ENCODE peak calls at places on chromosome 20, in ten cellular contexts. One of them, this sample, is unnamed.

GRCh38 chr20:14142171-14142570 is 146.9 kb downstream of the MACROD2 start:
- DNase-seq in fibroblast of mammary gland: peak
- DNase-seq in left ventricle myocardium inferior: no peak
- DNase-seq in adrenal gland: peak
- DNase-seq in fibroblast of the aortic adventitia: peak
- DNase-seq in fibroblast of lung: peak
- DNase-seq in WERI-Rb-1: peak
- DNase-seq in ovary: peak
- DNase-seq in mammary epithelial cell: peak
- DNase-seq in mucosa of descending colon: no peak
- DNase-seq in this sample: peak

GRCh38 chr20:45798935-45799642 is 7.3 kb downstream of the DNTTIP1 start:
- DNase-seq in fibroblast of mammary gland: peak
- DNase-seq in left ventricle myocardium inferior: no peak
- DNase-seq in adrenal gland: peak
- DNase-seq in fibroblast of the aortic adventitia: peak
- DNase-seq in fibroblast of lung: no peak
- DNase-seq in WERI-Rb-1: peak
- DNase-seq in ovary: peak
- DNase-seq in mammary epithelial cell: peak
- DNase-seq in mucosa of descending colon: no peak
- DNase-seq in this sample: peak

GRCh38 chr20:22431419-22431818 is 153.0 kb downstream of the FOXA2 start:
- DNase-seq in fibroblast of mammary gland: no peak
- DNase-seq in left ventricle myocardium inferior: no peak
- DNase-seq in adrenal gland: no peak
- DNase-seq in fibroblast of the aortic adventitia: no peak
- DNase-seq in fibroblast of lung: no peak
- DNase-seq in WERI-Rb-1: no peak
- DNase-seq in ovary: no peak
- DNase-seq in mammary epithelial cell: no peak
- DNase-seq in mucosa of descending colon: no peak
- DNase-seq in this sample: no peak

GRCh38 chr20:22805219-22805618 is 220.8 kb upstream of the FOXA2 start:
- DNase-seq in fibroblast of mammary gland: peak
- DNase-seq in left ventricle myocardium inferior: peak
- DNase-seq in adrenal gland: peak
- DNase-seq in fibroblast of the aortic adventitia: peak
- DNase-seq in fibroblast of lung: peak
- DNase-seq in WERI-Rb-1: no peak
- DNase-seq in ovary: no peak
- DNase-seq in mammary epithelial cell: peak
- DNase-seq in mucosa of descending colon: no peak
- DNase-seq in this sample: peak

GRCh38 chr20:41183391-41183790 is 46.0 kb downstream of the PLCG1 start:
- DNase-seq in fibroblast of mammary gland: no peak
- DNase-seq in left ventricle myocardium inferior: no peak
- DNase-seq in adrenal gland: no peak
- DNase-seq in fibroblast of the aortic adventitia: no peak
- DNase-seq in fibroblast of lung: no peak
- DNase-seq in WERI-Rb-1: no peak
- DNase-seq in ovary: no peak
- DNase-seq in mammary epithelial cell: no peak
- DNase-seq in mucosa of descending colon: no peak
- DNase-seq in this sample: no peak

GRCh38 chr20:21521596-21522478 is 8.0 kb upstream of the NKX2-2 start:
- DNase-seq in fibroblast of mammary gland: no peak
- DNase-seq in left ventricle myocardium inferior: no peak
- DNase-seq in adrenal gland: no peak
- DNase-seq in fibroblast of the aortic adventitia: no peak
- DNase-seq in fibroblast of lung: no peak
- DNase-seq in WERI-Rb-1: no peak
- DNase-seq in ovary: no peak
- DNase-seq in mammary epithelial cell: no peak
- DNase-seq in mucosa of descending colon: no peak
- DNase-seq in this sample: no peak

GRCh38 chr20:24767623-24768100 is 181.4 kb upstream of the CST7 start:
- DNase-seq in fibroblast of mammary gland: no peak
- DNase-seq in left ventricle myocardium inferior: no peak
- DNase-seq in adrenal gland: no peak
- DNase-seq in fibroblast of the aortic adventitia: no peak
- DNase-seq in fibroblast of lung: no peak
- DNase-seq in WERI-Rb-1: no peak
- DNase-seq in ovary: no peak
- DNase-seq in mammary epithelial cell: no peak
- DNase-seq in mucosa of descending colon: no peak
- DNase-seq in this sample: no peak

GRCh38 chr20:10660661-10661060 is 13.1 kb downstream of the JAG1 start:
- DNase-seq in fibroblast of mammary gland: no peak
- DNase-seq in left ventricle myocardium inferior: no peak
- DNase-seq in adrenal gland: peak
- DNase-seq in fibroblast of the aortic adventitia: no peak
- DNase-seq in fibroblast of lung: no peak
- DNase-seq in WERI-Rb-1: no peak
- DNase-seq in ovary: no peak
- DNase-seq in mammary epithelial cell: peak
- DNase-seq in mucosa of descending colon: no peak
- DNase-seq in this sample: no peak

GRCh38 chr20:41245086-41245707 is 72.3 kb downstream of the ZHX3 start:
- DNase-seq in fibroblast of mammary gland: peak
- DNase-seq in left ventricle myocardium inferior: no peak
- DNase-seq in adrenal gland: no peak
- DNase-seq in fibroblast of the aortic adventitia: peak
- DNase-seq in fibroblast of lung: peak
- DNase-seq in WERI-Rb-1: no peak
- DNase-seq in ovary: no peak
- DNase-seq in mammary epithelial cell: no peak
- DNase-seq in mucosa of descending colon: no peak
- DNase-seq in this sample: peak

GRCh38 chr20:37590938-37591490 is 63.3 kb upstream of the BLCAP start:
- DNase-seq in fibroblast of mammary gland: no peak
- DNase-seq in left ventricle myocardium inferior: no peak
- DNase-seq in adrenal gland: no peak
- DNase-seq in fibroblast of the aortic adventitia: no peak
- DNase-seq in fibroblast of lung: no peak
- DNase-seq in WERI-Rb-1: no peak
- DNase-seq in ovary: no peak
- DNase-seq in mammary epithelial cell: no peak
- DNase-seq in mucosa of descending colon: no peak
- DNase-seq in this sample: no peak

GRCh38 chr20:44711237-44711636 is 3.9 kb upstream of the CCN5 start:
- DNase-seq in fibroblast of mammary gland: peak
- DNase-seq in left ventricle myocardium inferior: peak
- DNase-seq in adrenal gland: no peak
- DNase-seq in fibroblast of the aortic adventitia: no peak
- DNase-seq in fibroblast of lung: no peak
- DNase-seq in WERI-Rb-1: no peak
- DNase-seq in ovary: no peak
- DNase-seq in mammary epithelial cell: no peak
- DNase-seq in mucosa of descending colon: no peak
- DNase-seq in this sample: no peak

GRCh38 chr20:44706371-44707258 is 8.6 kb upstream of the CCN5 start:
- DNase-seq in fibroblast of mammary gland: peak
- DNase-seq in left ventricle myocardium inferior: peak
- DNase-seq in adrenal gland: peak
- DNase-seq in fibroblast of the aortic adventitia: peak
- DNase-seq in fibroblast of lung: peak
- DNase-seq in WERI-Rb-1: no peak
- DNase-seq in ovary: no peak
- DNase-seq in mammary epithelial cell: peak
- DNase-seq in mucosa of descending colon: no peak
- DNase-seq in this sample: no peak

GRCh38 chr20:44709380-44709779 is 5.8 kb upstream of the CCN5 start:
- DNase-seq in fibroblast of mammary gland: no peak
- DNase-seq in left ventricle myocardium inferior: no peak
- DNase-seq in adrenal gland: no peak
- DNase-seq in fibroblast of the aortic adventitia: no peak
- DNase-seq in fibroblast of lung: no peak
- DNase-seq in WERI-Rb-1: no peak
- DNase-seq in ovary: no peak
- DNase-seq in mammary epithelial cell: no peak
- DNase-seq in mucosa of descending colon: no peak
- DNase-seq in this sample: no peak

GRCh38 chr20:44707259-44707580 is 7.9 kb upstream of the CCN5 start:
- DNase-seq in fibroblast of mammary gland: no peak
- DNase-seq in left ventricle myocardium inferior: no peak
- DNase-seq in adrenal gland: no peak
- DNase-seq in fibroblast of the aortic adventitia: no peak
- DNase-seq in fibroblast of lung: no peak
- DNase-seq in WERI-Rb-1: no peak
- DNase-seq in ovary: no peak
- DNase-seq in mammary epithelial cell: no peak
- DNase-seq in mucosa of descending colon: no peak
- DNase-seq in this sample: no peak

DNA sequence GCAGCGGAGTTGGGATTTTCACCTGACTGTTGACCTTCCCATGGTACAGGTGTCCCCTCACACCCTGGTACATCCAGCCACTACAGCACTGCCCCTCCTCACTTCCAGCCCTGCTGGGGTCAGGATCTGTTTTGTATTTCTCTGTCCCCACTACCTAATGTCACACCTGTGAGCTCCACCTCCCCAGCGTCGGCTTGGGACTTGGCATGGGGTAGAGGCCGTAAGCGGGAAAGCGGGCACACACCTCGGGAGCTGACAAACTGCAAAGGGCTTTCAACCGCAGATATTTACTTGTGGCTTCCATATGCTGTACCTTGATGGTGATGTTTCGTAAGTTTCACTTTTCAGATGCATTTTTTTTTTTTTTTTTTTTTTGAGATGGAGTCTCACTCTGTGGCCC is 5.4 kb upstream of the CCN5 start:
- DNase-seq in fibroblast of mammary gland: no peak
- DNase-seq in left ventricle myocardium inferior: no peak
- DNase-seq in adrenal gland: no peak
- DNase-seq in fibroblast of the aortic adventitia: no peak
- DNase-seq in fibroblast of lung: no peak
- DNase-seq in WERI-Rb-1: no peak
- DNase-seq in ovary: no peak
- DNase-seq in mammary epithelial cell: no peak
- DNase-seq in mucosa of descending colon: no peak
- DNase-seq in this sample: no peak
- TF ChIP-seq CTCF in fibroblast of mammary gland: no peak
- TF ChIP-seq CTCF in left ventricle myocardium inferior: no peak
- TF ChIP-seq CTCF in adrenal gland: no peak
- TF ChIP-seq CTCF in fibroblast of the aortic adventitia: no peak
- TF ChIP-seq CTCF in fibroblast of lung: no peak
- TF ChIP-seq CTCF in WERI-Rb-1: no peak
- TF ChIP-seq CTCF in ovary: no peak
- TF ChIP-seq CTCF in mammary epithelial cell: no peak
- TF ChIP-seq CTCF in mucosa of descending colon: no peak
- TF ChIP-seq CTCF in this sample: no peak

GRCh38 chr20:58389324-58389967 is 417 bp downstream of the VAPB start:
- DNase-seq in fibroblast of mammary gland: peak
- DNase-seq in left ventricle myocardium inferior: peak
- DNase-seq in adrenal gland: peak
- DNase-seq in fibroblast of the aortic adventitia: no peak
- DNase-seq in fibroblast of lung: peak
- DNase-seq in WERI-Rb-1: peak
- DNase-seq in ovary: no peak
- DNase-seq in mammary epithelial cell: peak
- DNase-seq in mucosa of descending colon: no peak
- DNase-seq in this sample: peak

GRCh38 chr20:58389968-58390658 is 1.1 kb downstream of the VAPB start:
- DNase-seq in fibroblast of mammary gland: no peak
- DNase-seq in left ventricle myocardium inferior: no peak
- DNase-seq in adrenal gland: no peak
- DNase-seq in fibroblast of the aortic adventitia: no peak
- DNase-seq in fibroblast of lung: no peak
- DNase-seq in WERI-Rb-1: no peak
- DNase-seq in ovary: no peak
- DNase-seq in mammary epithelial cell: no peak
- DNase-seq in mucosa of descending colon: no peak
- DNase-seq in this sample: no peak

GRCh38 chr20:58388882-58389323 is at the start of gene VAPB:
- DNase-seq in fibroblast of mammary gland: peak
- DNase-seq in left ventricle myocardium inferior: peak
- DNase-seq in adrenal gland: peak
- DNase-seq in fibroblast of the aortic adventitia: peak
- DNase-seq in fibroblast of lung: peak
- DNase-seq in WERI-Rb-1: peak
- DNase-seq in ovary: peak
- DNase-seq in mammary epithelial cell: peak
- DNase-seq in mucosa of descending colon: peak
- DNase-seq in this sample: peak

GRCh38 chr20:58392286-58392685 is 3.3 kb downstream of the VAPB start:
- DNase-seq in fibroblast of mammary gland: no peak
- DNase-seq in left ventricle myocardium inferior: no peak
- DNase-seq in adrenal gland: no peak
- DNase-seq in fibroblast of the aortic adventitia: no peak
- DNase-seq in fibroblast of lung: no peak
- DNase-seq in WERI-Rb-1: no peak
- DNase-seq in ovary: no peak
- DNase-seq in mammary epithelial cell: no peak
- DNase-seq in mucosa of descending colon: no peak
- DNase-seq in this sample: no peak

GRCh38 chr20:58390659-58391035 is 1.6 kb downstream of the VAPB start:
- DNase-seq in fibroblast of mammary gland: no peak
- DNase-seq in left ventricle myocardium inferior: no peak
- DNase-seq in adrenal gland: no peak
- DNase-seq in fibroblast of the aortic adventitia: no peak
- DNase-seq in fibroblast of lung: no peak
- DNase-seq in WERI-Rb-1: no peak
- DNase-seq in ovary: no peak
- DNase-seq in mammary epithelial cell: no peak
- DNase-seq in mucosa of descending colon: no peak
- DNase-seq in this sample: no peak
- H3K4me3 ChIP-seq in fibroblast of mammary gland: peak
- H3K4me3 ChIP-seq in left ventricle myocardium inferior: peak
- H3K4me3 ChIP-seq in adrenal gland: no peak
- H3K4me3 ChIP-seq in fibroblast of the aortic adventitia: peak
- H3K4me3 ChIP-seq in fibroblast of lung: no peak
- H3K4me3 ChIP-seq in WERI-Rb-1: no peak
- H3K4me3 ChIP-seq in ovary: no peak
- H3K4me3 ChIP-seq in mammary epithelial cell: no peak
- H3K4me3 ChIP-seq in mucosa of descending colon: no peak
- H3K4me3 ChIP-seq in this sample: peak

DNA sequence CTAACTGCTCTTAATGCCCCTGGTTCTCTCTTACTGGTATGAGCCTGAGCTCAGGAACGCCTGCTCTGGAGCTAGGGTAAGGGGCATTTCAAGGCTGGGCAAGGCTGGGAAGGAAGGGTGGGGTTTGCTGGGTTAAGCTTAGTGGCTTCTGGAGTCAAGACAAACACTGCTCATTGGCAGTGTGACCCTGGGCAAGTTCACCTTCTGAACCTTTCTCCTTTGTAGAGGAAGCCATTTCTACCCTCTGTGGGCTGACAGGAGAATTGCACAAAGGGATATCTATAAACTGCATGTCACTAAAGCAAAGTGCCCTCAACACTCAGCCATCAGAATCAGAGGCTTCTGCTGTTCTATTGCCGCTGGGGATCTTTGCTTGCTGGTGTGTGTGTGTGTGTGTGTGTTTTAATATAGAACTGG is 20.3 kb upstream of the LRRN4 start:
- DNase-seq in fibroblast of mammary gland: peak
- DNase-seq in left ventricle myocardium inferior: no peak
- DNase-seq in adrenal gland: no peak
- DNase-seq in fibroblast of the aortic adventitia: no peak
- DNase-seq in fibroblast of lung: no peak
- DNase-seq in WERI-Rb-1: peak
- DNase-seq in ovary: no peak
- DNase-seq in mammary epithelial cell: no peak
- DNase-seq in mucosa of descending colon: no peak
- DNase-seq in this sample: no peak
- TF ChIP-seq CTCF in fibroblast of mammary gland: peak
- TF ChIP-seq CTCF in left ventricle myocardium inferior: peak
- TF ChIP-seq CTCF in adrenal gland: peak
- TF ChIP-seq CTCF in fibroblast of the aortic adventitia: peak
- TF ChIP-seq CTCF in fibroblast of lung: peak
- TF ChIP-seq CTCF in WERI-Rb-1: peak
- TF ChIP-seq CTCF in ovary: no peak
- TF ChIP-seq CTCF in mammary epithelial cell: peak
- TF ChIP-seq CTCF in mucosa of descending colon: no peak
- TF ChIP-seq CTCF in this sample: peak

GRCh38 chr20:1434571-1435336 is 31.9 kb downstream of the NSFL1C start:
- DNase-seq in fibroblast of mammary gland: peak
- DNase-seq in left ventricle myocardium inferior: no peak
- DNase-seq in adrenal gland: no peak
- DNase-seq in fibroblast of the aortic adventitia: peak
- DNase-seq in fibroblast of lung: peak
- DNase-seq in WERI-Rb-1: no peak
- DNase-seq in ovary: no peak
- DNase-seq in mammary epithelial cell: peak
- DNase-seq in mucosa of descending colon: no peak
- DNase-seq in this sample: peak
- H3K4me3 ChIP-seq in fibroblast of mammary gland: no peak
- H3K4me3 ChIP-seq in left ventricle myocardium inferior: no peak
- H3K4me3 ChIP-seq in adrenal gland: no peak
- H3K4me3 ChIP-seq in fibroblast of the aortic adventitia: no peak
- H3K4me3 ChIP-seq in fibroblast of lung: no peak
- H3K4me3 ChIP-seq in WERI-Rb-1: no peak
- H3K4me3 ChIP-seq in ovary: no peak
- H3K4me3 ChIP-seq in mammary epithelial cell: no peak
- H3K4me3 ChIP-seq in mucosa of descending colon: no peak
- H3K4me3 ChIP-seq in this sample: no peak

This sample was measured in epithelial cell of esophagus.